ENCODE peak calls at places on chromosomes 11 and 22, in six cellular contexts. Z is prostate gland, P is astrocyte of the spinal cord, B is fibroblast of lung, T is glutamatergic neuron, A is AG04450. V is an unnamed sample.

GRCh38 chr11:134573857-134574256 is 161.8 kb upstream of the B3GAT1 start:
- DNase-seq in Z (no peak), P (no peak), B (no peak), T (no peak), A (no peak), V (no peak)

GRCh38 chr11:102225689-102226562 is 91.4 kb upstream of the BIRC3 start:
- DNase-seq in Z (no peak), P (peak; percentile 97), B (peak; percentile 99), T (no peak), A (peak; percentile 74), V (no peak)

GRCh38 chr11:30422828-30423648 is 100.1 kb downstream of the ARL14EP start:
- DNase-seq in Z (peak; percentile 85), P (no peak), B (no peak), T (no peak), A (no peak), V (no peak)

GRCh38 chr11:2178906-2179494 is 7.4 kb upstream of the TH start:
- DNase-seq in Z (no peak), P (peak; percentile 57), B (peak; percentile 88), T (no peak), A (no peak), V (no peak)

GRCh38 chr11:16831281-16832192 is 93.1 kb downstream of the C11orf58 start:
- DNase-seq in Z (no peak), P (no peak), B (no peak), T (no peak), A (no peak), V (no peak)

GRCh38 chr11:78022397-78023396 is at the start of gene KCTD14:
- DNase-seq in Z (peak; percentile 37), P (no peak), B (no peak), T (peak; percentile 32), A (no peak), V (peak; percentile 3)

GRCh38 chr11:104609297-104609696 is 289.0 kb downstream of the CASP12 start:
- DNase-seq in Z (peak; percentile 4), P (peak; percentile 86), B (peak; percentile 63), T (no peak), A (peak; percentile 38), V (peak; percentile 1)

GRCh38 chr11:2747236-2748015 is 47.6 kb upstream of the KCNQ1OT1 start:
- DNase-seq in Z (no peak), P (no peak), B (no peak), T (no peak), A (no peak), V (no peak)

GRCh38 chr22:36497910-36498669 is 8.8 kb downstream of the FOXRED2 start:
- DNase-seq in Z (no peak), P (no peak), B (no peak), T (peak; percentile 84), A (no peak), V (no peak)
- TF ChIP-seq CTCF in Z (no peak), P (peak; percentile 4), B (no peak), T (peak; percentile 40), A (no peak), V (no peak)

DNA sequence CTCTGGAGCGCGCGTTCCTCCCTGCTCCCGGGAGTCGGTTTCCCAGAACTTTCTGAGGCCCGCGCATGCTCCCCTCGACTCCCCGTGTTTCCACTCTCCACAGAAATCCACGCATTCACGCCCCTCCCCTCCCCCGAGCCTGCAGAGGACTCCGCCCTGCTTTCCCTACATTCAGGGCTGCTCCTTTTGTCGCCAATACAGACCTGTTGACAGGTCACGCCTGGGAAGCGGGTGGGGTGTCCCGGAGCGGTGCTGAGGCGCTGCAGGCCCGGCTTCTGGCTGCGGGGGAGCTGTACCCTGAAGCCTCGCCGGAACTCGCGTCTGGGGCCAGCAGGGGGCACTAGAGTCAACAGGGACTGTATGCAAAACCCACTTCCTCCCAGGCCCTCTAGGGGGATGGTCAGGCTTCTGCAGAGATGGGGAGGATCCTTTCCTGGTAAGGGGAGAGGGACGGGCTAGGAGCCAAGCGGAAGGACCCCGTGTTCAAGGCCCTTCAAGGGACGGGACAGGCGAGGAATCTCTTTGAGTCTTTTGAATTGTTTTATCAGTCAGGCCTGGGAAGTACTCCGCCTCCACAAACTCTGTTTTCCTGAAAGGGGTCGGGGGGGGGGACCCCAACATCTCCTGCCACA is at the start of gene PRAME:
- DNase-seq in Z (no peak), P (no peak), B (peak; percentile 3), T (peak; percentile 74), A (no peak), V (peak; percentile 80)
- TF ChIP-seq CTCF in Z (no peak), P (peak; percentile 56), B (peak; percentile 57), T (peak; percentile 65), A (peak; percentile 35), V (peak; percentile 69)

GRCh38 chr11:12901874-12902481 is 107.1 kb upstream of the RASSF10 start:
- DNase-seq in Z (no peak), P (no peak), B (peak; percentile 52), T (no peak), A (no peak), V (no peak)

GRCh38 chr11:12902784-12903491 is 106.2 kb upstream of the RASSF10 start:
- DNase-seq in Z (no peak), P (no peak), B (no peak), T (no peak), A (no peak), V (no peak)

GRCh38 chr11:12900496-12900895 is 108.6 kb upstream of the RASSF10 start:
- DNase-seq in Z (no peak), P (peak; percentile 88), B (peak; percentile 98), T (no peak), A (peak; percentile 55), V (no peak)

GRCh38 chr11:12897867-12898266 is 111.2 kb upstream of the RASSF10 start:
- DNase-seq in Z (no peak), P (no peak), B (no peak), T (no peak), A (no peak), V (no peak)

GRCh38 chr11:12901272-12901671 is 107.8 kb upstream of the RASSF10 start:
- DNase-seq in Z (no peak), P (no peak), B (no peak), T (no peak), A (no peak), V (no peak)
- TF ChIP-seq CTCF in Z (no peak), P (no peak), B (no peak), T (no peak), A (no peak), V (no peak)

DNA sequence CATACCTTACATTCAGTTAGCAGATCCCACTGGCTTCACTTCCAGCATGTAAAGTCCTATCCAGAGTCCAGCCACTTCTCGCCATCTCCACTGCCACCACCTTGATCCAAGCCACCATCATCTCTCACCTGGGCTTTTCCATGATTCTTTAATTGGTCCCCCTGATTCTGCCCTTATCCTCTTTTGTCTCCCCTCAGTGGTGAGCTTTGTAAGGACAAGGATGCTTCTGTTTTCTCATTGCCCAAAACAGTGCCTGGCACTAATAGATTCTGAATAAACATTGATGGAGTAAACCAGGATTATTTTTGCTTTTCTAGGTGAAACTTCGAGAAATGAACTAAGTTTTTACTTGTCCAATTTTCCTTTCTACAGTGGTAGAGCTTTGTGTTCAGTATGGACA is 4.4 kb downstream of the POLA2 start:
- DNase-seq in Z (no peak), P (no peak), B (no peak), T (no peak), A (no peak), V (no peak)
- TF ChIP-seq CTCF in Z (no peak), P (peak; percentile 54), B (peak; percentile 72), T (no peak), A (peak; percentile 55), V (no peak)